ENCODE peak calls at places on chromosomes 16 and 17, in nine cellular contexts. G is cardiac muscle cell, O is upper lobe of right lung, I is Panc1, J is thoracic aorta, Q is tibial artery, T is PC-3, P is A549, X is tibial nerve. C is an unnamed sample.
A peak's percentile ranks its signal among the peaks of the same experiment; 100 is the strongest.

GRCh38 chr17:66373079-66373478 is 70.7 kb downstream of the PRKCA start:
- DNase-seq in Q (no peak), I (no peak), O (no peak), P (no peak), J (no peak), X (no peak), G (no peak), T (no peak), C (no peak)

GRCh38 chr16:56183266-56183665 is 8.0 kb upstream of the GNAO1 start:
- DNase-seq in G (no peak), X (no peak), J (no peak), T (no peak), I (no peak), Q (no peak), O (no peak), P (no peak), C (no peak)

GRCh38 chr16:66979011-66979717 is 9.2 kb upstream of the CES4A start:
- DNase-seq in O (peak; percentile 87), Q (peak; percentile 78), P (no peak), G (no peak), J (peak; percentile 70), T (no peak), I (no peak), X (no peak), C (no peak)

GRCh38 chr17:1592751-1593629 is 30.4 kb upstream of the PITPNA start:
- DNase-seq in G (no peak), O (no peak), Q (no peak), I (no peak), P (no peak), T (no peak), J (no peak), X (no peak), C (peak; percentile 53)

GRCh38 chr16:53913920-53914319 is 210.0 kb downstream of the FTO start:
- DNase-seq in P (no peak), J (no peak), I (no peak), O (no peak), Q (no peak), G (no peak), T (no peak), X (no peak), C (no peak)

GRCh38 chr16:727291-727977 is 528 bp downstream of the HAGHL start:
- DNase-seq in X (no peak), J (no peak), G (peak; percentile 29), Q (no peak), I (no peak), P (no peak), O (no peak), T (no peak), C (no peak)

GRCh38 chr17:19728114-19728495 is 11.7 kb upstream of the SLC47A2 start:
- DNase-seq in T (peak; percentile 59), Q (peak; percentile 90), G (peak; percentile 81), X (peak; percentile 80), O (peak; percentile 91), I (no peak), P (no peak), J (peak; percentile 40), C (peak; percentile 92)

GRCh38 chr17:10276436-10276835 is 78.0 kb upstream of the GAS7 start:
- DNase-seq in G (no peak), X (no peak), T (no peak), P (no peak), I (no peak), O (no peak), J (no peak), Q (no peak), C (no peak)

GRCh38 chr16:68265078-68265925 is 976 bp downstream of the SLC7A6 start:
- DNase-seq in G (peak; percentile 46), Q (peak; percentile 83), X (peak; percentile 73), J (no peak), P (peak; percentile 84), I (no peak), O (peak; percentile 87), T (peak; percentile 80), C (peak; percentile 77)

GRCh38 chr17:47967607-47968252 is 3.2 kb upstream of the CDK5RAP3 start:
- DNase-seq in G (no peak), O (no peak), Q (no peak), P (peak; percentile 61), X (no peak), T (peak; percentile 98), I (no peak), J (no peak), C (no peak)

GRCh38 chr17:15475620-15476354 is 8.4 kb upstream of the CDRT4 start:
- DNase-seq in Q (no peak), T (no peak), I (no peak), P (no peak), J (no peak), X (peak; percentile 25), O (no peak), G (no peak), C (no peak)

GRCh38 chr17:5877948-5878347 is 192.2 kb upstream of the WSCD1 start:
- DNase-seq in G (no peak), Q (peak; percentile 53), T (peak; percentile 34), O (no peak), J (peak; percentile 16), I (no peak), X (no peak), P (no peak), C (peak; percentile 73)

GRCh38 chr16:88074041-88074440 is 122.8 kb downstream of the BANP start:
- DNase-seq in J (no peak), P (no peak), O (no peak), T (no peak), G (no peak), I (no peak), X (no peak), Q (no peak), C (no peak)

DNA sequence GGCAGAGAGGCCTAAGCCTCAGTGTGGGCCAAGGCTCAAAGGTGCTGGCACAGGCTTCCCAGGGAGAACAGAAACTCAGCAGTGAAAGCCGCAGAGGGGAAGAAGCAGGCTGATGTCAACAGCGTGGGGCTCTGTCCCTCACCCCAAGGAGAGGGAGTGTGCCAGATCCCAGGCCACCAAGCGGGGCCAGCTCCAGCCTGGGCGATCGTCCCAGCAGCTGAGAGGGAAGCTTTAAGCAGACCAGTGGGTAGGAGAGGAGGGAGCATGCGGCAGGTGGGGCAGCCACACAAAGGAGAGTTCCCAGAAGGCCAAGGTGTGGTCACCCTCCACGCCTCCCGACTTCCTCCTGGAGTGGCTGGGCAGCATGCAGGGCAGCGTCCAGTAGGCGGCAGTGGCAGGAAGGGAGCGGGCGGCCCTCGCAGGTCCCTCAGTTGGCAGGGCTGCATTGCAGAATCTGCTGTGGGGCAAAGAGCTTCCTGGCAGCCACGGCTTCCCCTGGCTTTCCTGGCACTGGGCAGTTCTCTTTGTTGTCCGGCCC is 6.0 kb downstream of the SYNGR2 start:
- DNase-seq in O (peak; percentile 97), I (no peak), X (peak; percentile 39), Q (peak; percentile 80), J (peak; percentile 66), G (no peak), T (peak; percentile 66), P (no peak), C (peak; percentile 82)
- TF ChIP-seq CTCF in O (peak; percentile 64), I (no peak), X (peak; percentile 52), Q (peak; percentile 77), J (peak; percentile 64), G (no peak), T (peak; percentile 54), P (no peak), C (peak; percentile 84)

GRCh38 chr16:35636831-35637230 is 2177.4 kb downstream of the TP53TG3F start:
- DNase-seq in X (no peak), J (no peak), Q (no peak), T (no peak), I (no peak), P (no peak), G (no peak), O (no peak), C (no peak)
- H3K9me3 ChIP-seq in X (no peaks in the 10 kb centered on the region), J (no peaks in the 10 kb centered on the region), Q (no peaks in the 10 kb centered on the region), T (peaks cover 4% of the 10 kb centered on the region), I (no peaks in the 10 kb centered on the region), P (no peaks in the 10 kb centered on the region), G (peaks cover 2% of the 10 kb centered on the region), O (no peaks in the 10 kb centered on the region), C (no peaks in the 10 kb centered on the region)

GRCh38 chr17:9001539-9001938 is 19.8 kb upstream of the NTN1 start:
- DNase-seq in I (no peak), J (no peak), T (no peak), Q (no peak), G (no peak), O (no peak), X (no peak), P (no peak), C (no peak)

GRCh38 chr17:9004132-9004960 is 17.0 kb upstream of the NTN1 start:
- DNase-seq in X (no peak), Q (no peak), G (no peak), I (no peak), T (no peak), P (no peak), J (no peak), O (no peak), C (no peak)

GRCh38 chr17:9002236-9002609 is 19.1 kb upstream of the NTN1 start:
- DNase-seq in Q (no peak), G (no peak), I (no peak), J (no peak), O (no peak), T (no peak), X (no peak), P (no peak), C (no peak)

GRCh38 chr17:9003355-9004131 is 17.8 kb upstream of the NTN1 start:
- DNase-seq in G (no peak), X (no peak), T (no peak), I (no peak), J (no peak), P (no peak), Q (no peak), O (no peak), C (no peak)

DNA sequence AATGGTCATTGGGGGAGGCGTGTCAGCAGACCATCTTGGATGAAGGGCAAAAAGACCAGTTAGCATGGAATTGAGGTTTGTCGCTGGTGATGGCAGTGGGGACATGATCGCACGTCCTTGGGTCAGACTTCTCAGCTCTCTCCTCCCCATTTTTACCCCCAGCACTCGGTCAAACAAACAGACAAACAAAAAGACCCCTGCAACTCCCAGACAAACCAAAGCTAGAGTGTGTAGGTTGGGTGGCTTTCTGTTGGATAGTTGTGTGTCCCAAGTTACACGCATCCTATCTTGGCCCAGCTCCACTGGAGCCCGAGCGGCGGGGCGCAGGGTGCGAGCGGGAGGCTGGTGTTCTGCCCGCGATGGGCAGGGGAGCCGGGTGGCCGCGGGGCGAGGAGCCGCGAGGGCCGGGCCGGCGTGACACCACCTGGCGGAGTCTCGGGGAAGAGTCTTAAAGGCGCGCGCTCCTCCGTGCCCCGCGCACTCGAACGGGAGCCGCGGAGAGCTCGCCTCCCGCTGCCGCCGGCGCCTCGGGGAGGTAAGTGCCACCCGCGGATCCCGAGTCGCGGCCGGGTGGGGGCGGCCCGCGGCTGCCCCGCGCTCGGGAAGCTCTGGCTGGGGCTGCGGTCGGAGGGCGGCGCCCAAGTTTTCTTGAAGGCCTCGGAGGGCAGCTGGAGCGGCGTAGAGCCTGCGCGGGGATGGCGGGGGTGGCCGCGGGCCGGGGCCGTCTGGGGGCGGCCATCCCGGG is 18.5 kb upstream of the NTN1 start:
- DNase-seq in T (no peak), J (no peak), P (peak; percentile 75), G (peak; percentile 37), Q (no peak), I (no peak), O (no peak), X (no peak), C (no peak)
- H3K4me3 ChIP-seq in T (no peak overlapping the region), J (peak overlapping the region; percentile 82), P (peak overlapping the region; percentile 50), G (peak overlapping the region; percentile 28), Q (peak overlapping the region; percentile 57), I (peak overlapping the region; percentile 29), O (peak overlapping the region; percentile 40), X (no peak overlapping the region), C (peak overlapping the region; percentile 46)

GRCh38 chr17:60641810-60642220 is 35.8 kb upstream of the BCAS3 start:
- DNase-seq in X (peak; percentile 75), Q (peak; percentile 42), P (peak; percentile 81), O (no peak), J (no peak), G (peak; percentile 90), I (peak; percentile 27), T (peak; percentile 93), C (peak; percentile 31)
- TF ChIP-seq CTCF in X (peak; percentile 42), Q (peak; percentile 47), P (peak; percentile 56), O (peak; percentile 53), J (peak; percentile 41), G (peak; percentile 60), I (peak; percentile 55), T (peak; percentile 81), C (peak; percentile 27)